ENCODE peak calls at places on chromosomes 12 and 14, in seven cellular contexts. B is iPS-NIHi11; G is neural crest cell; Y is frontal cortex; F is stimulated activated CD4-positive, alpha-beta T cell treated with anti-CD3 and anti-CD28 coated beads, Interleukin-1b, Interleukin-23, amount 100 ng/mL, for 1 hour; O is activated T-helper 9 cell treated with anti-CD3 and anti-CD28 coated beads, Interleukin-2, amount 50 U/mL, for 16 hours; T is fibroblast of lung. A is an unnamed sample.

GRCh38 chr12:103626498-103626897 is 39.4 kb downstream of the STAB2 start:
- DNase-seq in B (peak), G (no peak), Y (no peak), F (no peak), O (no peak), T (peak), A (peak)

GRCh38 chr12:50597200-50598195 is 92.7 kb downstream of the DIP2B start:
- DNase-seq in B (no peak), G (no peak), Y (peak), F (peak), O (peak), T (peak), A (no peak)

GRCh38 chr14:105193916-105194782 is 13.0 kb upstream of the NUDT14 start:
- DNase-seq in B (no peak), G (no peak), Y (no peak), F (no peak), O (no peak), T (no peak), A (no peak)

GRCh38 chr14:101854366-101854765 is 92.9 kb downstream of the PPP2R5C start:
- DNase-seq in B (no peak), G (no peak), Y (no peak), F (no peak), O (no peak), T (no peak), A (no peak)

GRCh38 chr14:68526420-68527105 is 266.3 kb downstream of the ZFP36L1 start:
- DNase-seq in B (no peak), G (no peak), Y (no peak), F (no peak), O (no peak), T (no peak), A (peak)

GRCh38 chr14:90344920-90345557 is 13.3 kb upstream of the NRDE2 start:
- DNase-seq in B (no peak), G (no peak), Y (no peak), F (no peak), O (no peak), T (no peak), A (no peak)

GRCh38 chr12:15757553-15758255 is 31.5 kb downstream of the EPS8 start:
- DNase-seq in B (no peak), G (no peak), Y (no peak), F (no peak), O (no peak), T (peak), A (no peak)

GRCh38 chr14:76551906-76552305 is 176.0 kb downstream of the ESRRB start:
- DNase-seq in B (no peak), G (no peak), Y (no peak), F (no peak), O (no peak), T (no peak), A (no peak)

GRCh38 chr12:76879710-76880025 is 849 bp upstream of the CSRP2 start:
- DNase-seq in B (no peak), G (no peak), Y (no peak), F (no peak), O (no peak), T (no peak), A (no peak)

GRCh38 chr12:62588916-62589315 is 122.3 kb downstream of the MON2 start:
- DNase-seq in B (no peak), G (no peak), Y (no peak), F (no peak), O (no peak), T (peak), A (no peak)

GRCh38 chr14:89509891-89510290 is 92.9 kb upstream of the FOXN3 start:
- DNase-seq in B (no peak), G (no peak), Y (no peak), F (no peak), O (no peak), T (peak), A (no peak)

GRCh38 chr12:68495666-68496065 is 115.0 kb upstream of the RAP1B start:
- DNase-seq in B (no peak), G (no peak), Y (no peak), F (no peak), O (no peak), T (peak), A (no peak)

GRCh38 chr14:92447416-92448197 is 66.0 kb upstream of the RIN3 start:
- DNase-seq in B (no peak), G (no peak), Y (no peak), F (no peak), O (no peak), T (no peak), A (no peak)

GRCh38 chr12:111467092-111467861 is 61.6 kb downstream of the SH2B3 start:
- DNase-seq in B (no peak), G (no peak), Y (no peak), F (no peak), O (no peak), T (no peak), A (no peak)

GRCh38 chr14:52792097-52792415 is 649 bp upstream of the GNPNAT1 start:
- DNase-seq in B (no peak), G (no peak), Y (no peak), F (no peak), O (no peak), T (no peak), A (no peak)

GRCh38 chr14:54169254-54169924 is 212.8 kb upstream of the BMP4 start:
- DNase-seq in B (no peak), G (no peak), Y (no peak), F (no peak), O (no peak), T (peak), A (no peak)

GRCh38 chr14:81269100-81269978 is 48.6 kb upstream of the GTF2A1 start:
- DNase-seq in B (peak), G (peak), Y (peak), F (no peak), O (no peak), T (peak), A (no peak)

GRCh38 chr12:71300772-71301675 is 138.6 kb upstream of the LGR5 start:
- DNase-seq in B (no peak), G (no peak), Y (no peak), F (no peak), O (no peak), T (no peak), A (no peak)

GRCh38 chr14:91059576-91060471 is 617 bp downstream of the RPS6KA5 start:
- DNase-seq in B (peak), G (peak), Y (peak), F (no peak), O (peak), T (no peak), A (peak)

GRCh38 chr12:104890463-104891096 is 67.5 kb downstream of the SLC41A2 start:
- DNase-seq in B (no peak), G (no peak), Y (no peak), F (no peak), O (no peak), T (no peak), A (no peak)

GRCh38 chr14:104210548-104211195 is 72.3 kb downstream of the KIF26A start:
- DNase-seq in B (no peak), G (no peak), Y (no peak), F (no peak), O (no peak), T (no peak), A (no peak)

GRCh38 chr14:52790011-52790755 is 1.2 kb downstream of the GNPNAT1 start:
- DNase-seq in B (peak), G (no peak), Y (peak), F (no peak), O (no peak), T (no peak), A (no peak)

GRCh38 chr12:56020437-56021189 is at the start of gene IKZF4:
- DNase-seq in B (peak), G (peak), Y (no peak), F (no peak), O (no peak), T (peak), A (peak)

GRCh38 chr12:69071091-69071370 is 138.1 kb upstream of the CPM start:
- DNase-seq in B (no peak), G (no peak), Y (no peak), F (no peak), O (no peak), T (no peak), A (no peak)

GRCh38 chr14:92199763-92200162 is 78.0 kb downstream of the CPSF2 start:
- DNase-seq in B (peak), G (no peak), Y (no peak), F (no peak), O (no peak), T (no peak), A (no peak)